ENCODE peak calls at places on chromosomes 4 and X, in five cellular contexts. X is pancreas, G is tibial artery, Y is OCI-LY7, A is keratinocyte. H is an unnamed sample. For H3K9me3, the result is how much of the 10 kb centered on the place peaks cover.

GRCh38 chrX:150935466-150935865 is 37.0 kb upstream of the CD99L2 start:
- DNase-seq in X (no peak), G (no peak), Y (no peak), A (no peak), H (no peak)

GRCh38 chrX:50877310-50877709 is 33.2 kb upstream of the BMP15 start:
- DNase-seq in X (no peak), G (no peak), Y (no peak), A (no peak), H (no peak)

GRCh38 chr4:58749206-58749605 is 1639.0 kb upstream of the IGFBP7 start:
- DNase-seq in X (no peak), G (no peak), Y (no peak), A (no peak), H (no peak)

GRCh38 chrX:154348114-154348531 is 26.3 kb downstream of the FLNA start:
- DNase-seq in X (peak), G (no peak), Y (no peak), A (no peak), H (no peak)

GRCh38 chr4:101027721-101028120 is 319.6 kb downstream of the PPP3CA start:
- DNase-seq in X (no peak), G (no peak), Y (no peak), A (no peak), H (no peak)

GRCh38 chrX:47662144-47662657 is 3.2 kb upstream of the UXT start:
- DNase-seq in X (no peak), G (peak), Y (no peak), A (no peak), H (peak)

GRCh38 chrX:124098089-124098488 is 136.6 kb downstream of the STAG2 start:
- DNase-seq in X (no peak), G (no peak), Y (peak), A (no peak), H (no peak)

GRCh38 chr4:57854748-57855147 is 744.6 kb upstream of the IGFBP7 start:
- DNase-seq in X (no peak), G (no peak), Y (no peak), A (no peak), H (no peak)

GRCh38 chr4:54728342-54728741 is 70.6 kb downstream of the KIT start:
- DNase-seq in X (no peak), G (no peak), Y (no peak), A (no peak), H (no peak)

GRCh38 chr4:20109395-20109794 is 142.3 kb upstream of the SLIT2 start:
- DNase-seq in X (no peak), G (no peak), Y (no peak), A (no peak), H (no peak)

GRCh38 chrX:17005712-17006372 is 59.4 kb downstream of the REPS2 start:
- DNase-seq in X (no peak), G (no peak), Y (no peak), A (no peak), H (no peak)

GRCh38 chr4:13678186-13678924 is 50.8 kb upstream of the BOD1L1 start:
- DNase-seq in X (no peak), G (no peak), Y (no peak), A (no peak), H (no peak)

GRCh38 chrX:66163447-66163846 is 600 bp upstream of the HEPH start:
- DNase-seq in X (no peak), G (no peak), Y (no peak), A (no peak), H (no peak)

GRCh38 chrX:134459683-134460004 is 321 bp upstream of the HPRT1 start:
- DNase-seq in X (no peak), G (no peak), Y (peak), A (no peak), H (no peak)

GRCh38 chr4:146335763-146336412 is 121.5 kb downstream of the REELD1 start:
- DNase-seq in X (no peak), G (no peak), Y (no peak), A (no peak), H (no peak)

GRCh38 chr4:138868562-138868961 is 147.0 kb upstream of the NOCT start:
- DNase-seq in X (no peak), G (no peak), Y (no peak), A (no peak), H (no peak)

GRCh38 chrX:110087485-110088356 is 84.8 kb downstream of the TMEM164 start:
- DNase-seq in X (no peak), G (peak), Y (no peak), A (peak), H (no peak)

GRCh38 chrX:100721328-100721727 is 10.6 kb downstream of the SYTL4 start:
- DNase-seq in X (no peak), G (no peak), Y (no peak), A (no peak), H (no peak)

GRCh38 chr4:72567821-72568620 is 1.0 kb downstream of the ADAMTS3 start:
- DNase-seq in X (peak), G (peak), Y (no peak), A (no peak), H (peak)

GRCh38 chr4:39565925-39566630 is 38.8 kb upstream of the UGDH start:
- DNase-seq in X (no peak), G (no peak), Y (no peak), A (peak), H (no peak)

GRCh38 chr4:2954358-2955185 is 8.6 kb downstream of the NOP14 start:
- DNase-seq in X (no peak), G (no peak), Y (peak), A (no peak), H (no peak)

GRCh38 chr4:57131849-57132745 is 21.9 kb upstream of the IGFBP7 start:
- DNase-seq in X (no peak), G (no peak), Y (no peak), A (no peak), H (no peak)

GRCh38 chr4:73868206-73869129 is 725 bp upstream of the CXCL1 start:
- DNase-seq in X (no peak), G (no peak), Y (no peak), A (no peak), H (no peak)

GRCh38 chrX:69424161-69424560 is 80.0 kb upstream of the NALF2 start:
- DNase-seq in X (no peak), G (no peak), Y (peak), A (no peak), H (no peak)

GRCh38 chr4:151990201-151990600 is 229.4 kb upstream of the GATB start:
- DNase-seq in X (no peak), G (no peak), Y (no peak), A (peak), H (no peak)

GRCh38 chr4:18405054-18405453 is 383.5 kb upstream of the LCORL start:
- DNase-seq in X (no peak), G (no peak), Y (no peak), A (no peak), H (no peak)

GRCh38 chr4:158496030-158496741 is 25.5 kb upstream of the RXFP1 start:
- DNase-seq in X (no peak), G (peak), Y (peak), A (no peak), H (no peak)

GRCh38 chr4:242121-242848 is 63.0 kb downstream of the ZNF732 start:
- DNase-seq in X (peak), G (peak), Y (peak), A (no peak), H (peak)

GRCh38 chr4:244471-244870 is 60.8 kb downstream of the ZNF732 start:
- DNase-seq in X (no peak), G (peak), Y (peak), A (no peak), H (peak)

GRCh38 chr4:243407-243806 is 61.9 kb downstream of the ZNF732 start:
- DNase-seq in X (no peak), G (no peak), Y (no peak), A (no peak), H (no peak)
- H3K9me3 ChIP-seq in X (under half), G (under half), Y (under half), A (under half), H (under half)

GRCh38 chrX:39304746-39305145 is 503.5 kb downstream of the MID1IP1 start:
- DNase-seq in X (no peak), G (no peak), Y (no peak), A (no peak), H (no peak)
- H3K9me3 ChIP-seq in X (under half), G (under half), Y (under half), A (under half), H (under half)

DNA sequence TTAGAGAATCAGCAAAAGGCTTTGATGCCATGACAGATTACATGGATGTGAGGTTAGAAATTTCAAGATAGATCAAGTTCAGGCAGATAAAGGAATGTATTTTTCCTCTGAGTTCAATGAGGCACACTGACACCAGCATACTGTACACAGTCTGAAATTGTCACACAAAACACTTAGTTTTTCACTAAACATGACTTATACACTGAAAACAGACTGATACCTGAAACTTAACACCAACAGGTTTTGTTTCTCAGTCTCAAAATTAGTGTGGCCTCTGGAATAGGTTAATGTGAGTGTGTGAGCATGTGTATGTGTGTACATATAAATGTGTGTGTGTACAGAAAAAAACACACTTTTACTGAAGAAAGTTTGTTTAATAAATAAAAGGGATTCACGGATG is 129.9 kb upstream of the SLITRK2 start:
- DNase-seq in X (no peak), G (no peak), Y (no peak), A (no peak), H (no peak)
- H3K9me3 ChIP-seq in X (under half), G (under half), Y (under half), A (under half), H (under half)

GRCh38 chr4:169379688-169380087 is 108.9 kb upstream of the SH3RF1 start:
- DNase-seq in X (no peak), G (no peak), Y (no peak), A (no peak), H (no peak)
- H3K9me3 ChIP-seq in X (under half), G (under half), Y (under half), A (under half), H (half or more)

GRCh38 chrX:19543020-19543715 is 27.9 kb upstream of the MAP3K15 start:
- DNase-seq in X (no peak), G (no peak), Y (no peak), A (no peak), H (no peak)

GRCh38 chrX:19541931-19542330 is 26.6 kb upstream of the MAP3K15 start:
- DNase-seq in X (no peak), G (no peak), Y (no peak), A (no peak), H (no peak)

GRCh38 chrX:19544693-19545305 is 29.5 kb upstream of the MAP3K15 start:
- DNase-seq in X (no peak), G (peak), Y (peak), A (no peak), H (no peak)

GRCh38 chrX:19545651-19546050 is 30.3 kb upstream of the MAP3K15 start:
- DNase-seq in X (no peak), G (no peak), Y (no peak), A (no peak), H (no peak)

DNA sequence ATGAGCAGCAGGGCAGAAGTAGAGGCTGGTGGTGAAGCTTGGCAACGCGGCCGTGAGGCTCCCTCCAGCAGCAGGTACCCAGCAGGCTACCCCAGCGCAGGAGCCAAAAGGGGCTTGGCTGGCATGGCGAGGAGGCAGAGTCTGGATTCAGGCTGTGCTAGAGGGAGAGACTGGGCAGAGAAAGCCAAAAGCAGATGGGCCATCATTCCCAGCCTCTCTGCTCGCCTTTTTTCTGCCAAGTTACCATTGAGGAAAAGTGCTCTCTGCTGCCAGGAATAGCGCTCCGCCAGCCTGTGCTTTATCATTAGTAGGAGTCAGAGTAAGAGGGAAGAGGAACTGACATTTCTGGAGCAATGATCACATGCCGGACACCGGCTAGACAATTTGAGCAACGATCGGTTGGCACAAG is 28.6 kb upstream of the MAP3K15 start:
- DNase-seq in X (no peak), G (no peak), Y (no peak), A (no peak), H (no peak)
- H3K9me3 ChIP-seq in X (under half), G (under half), Y (under half), A (under half), H (under half)

DNA sequence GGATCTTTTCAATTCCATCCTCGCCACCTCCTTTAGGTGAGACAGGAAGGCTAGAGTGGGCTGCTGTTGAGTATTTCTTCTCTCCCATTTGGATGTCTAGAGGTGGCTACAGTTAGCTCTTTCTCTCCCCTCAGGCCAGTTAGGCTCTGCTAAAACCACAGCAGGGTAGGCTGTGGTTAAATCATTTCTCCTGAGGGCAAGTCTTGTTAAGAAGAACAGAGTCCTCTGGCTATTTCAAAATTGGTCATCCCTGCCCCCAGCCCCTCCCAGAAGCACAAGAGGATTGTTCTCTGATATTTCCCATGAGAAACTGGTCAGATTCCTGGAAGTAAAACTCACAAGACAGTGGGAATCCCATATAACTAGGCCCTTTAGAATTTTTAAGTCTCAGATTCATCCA is 1359.5 kb downstream of the TECRL start:
- DNase-seq in X (no peak), G (no peak), Y (no peak), A (no peak), H (no peak)
- H3K9me3 ChIP-seq in X (under half), G (under half), Y (under half), A (under half), H (under half)

GRCh38 chr4:87622303-87622702 is 14.0 kb downstream of the DSPP start:
- DNase-seq in X (no peak), G (no peak), Y (no peak), A (no peak), H (no peak)
- H3K9me3 ChIP-seq in X (under half), G (under half), Y (under half), A (under half), H (under half)

GRCh38 chr4:177006331-177006730 is 213.6 kb upstream of the VEGFC start:
- DNase-seq in X (no peak), G (no peak), Y (no peak), A (no peak), H (no peak)
- H3K9me3 ChIP-seq in X (under half), G (under half), Y (under half), A (under half), H (under half)

GRCh38 chr4:143085644-143086043 is 99.1 kb upstream of the USP38 start:
- DNase-seq in X (no peak), G (no peak), Y (no peak), A (no peak), H (no peak)
- H3K9me3 ChIP-seq in X (under half), G (under half), Y (under half), A (under half), H (under half)